ENCODE peak calls at places on chromosomes 1 and 21, in seven cellular contexts. M is WERI-Rb-1, H is A549, R is Peyer's patch, N is heart right ventricle, Y is stomach, Z is Panc1. U is an unnamed sample.

GRCh38 chr1:21050031-21050430 is 126.7 kb downstream of the EIF4G3 start:
- DNase-seq in Z (no peak), R (no peak), Y (no peak), N (no peak), H (no peak), M (no peak), U (no peak)

GRCh38 chr21:42030311-42030710 is 20.2 kb upstream of the ZBTB21 start:
- DNase-seq in N (no peak), Z (no peak), M (no peak), R (peak), H (no peak), Y (no peak), U (no peak)

GRCh38 chr1:69737527-69738176 is 169.9 kb downstream of the LRRC7 start:
- DNase-seq in Z (peak), Y (no peak), N (peak), H (peak), M (peak), R (no peak), U (no peak)

GRCh38 chr1:160061376-160062100 is 8.4 kb downstream of the KCNJ10 start:
- DNase-seq in H (no peak), M (no peak), R (no peak), Y (no peak), Z (no peak), N (no peak), U (peak)

GRCh38 chr1:153459655-153460054 is 796 bp downstream of the S100A7 start:
- DNase-seq in Z (no peak), R (no peak), M (no peak), H (no peak), Y (no peak), N (no peak), U (no peak)

GRCh38 chr1:44524180-44524579 is 119.1 kb downstream of the RNF220 start:
- DNase-seq in H (no peak), Y (no peak), M (no peak), N (no peak), Z (no peak), R (no peak), U (no peak)

GRCh38 chr21:25402134-25402957 is 204.9 kb downstream of the MRPL39 start:
- DNase-seq in Z (no peak), M (no peak), R (no peak), N (no peak), Y (no peak), H (no peak), U (no peak)

GRCh38 chr1:160625725-160626498 is 20.9 kb downstream of the SLAMF1 start:
- DNase-seq in R (no peak), Y (no peak), H (no peak), M (no peak), Z (no peak), N (no peak), U (no peak)

GRCh38 chr1:234602334-234603220 is 7.4 kb downstream of the IRF2BP2 start:
- DNase-seq in R (peak), Y (peak), Z (no peak), N (peak), M (no peak), H (peak), U (peak)

DNA sequence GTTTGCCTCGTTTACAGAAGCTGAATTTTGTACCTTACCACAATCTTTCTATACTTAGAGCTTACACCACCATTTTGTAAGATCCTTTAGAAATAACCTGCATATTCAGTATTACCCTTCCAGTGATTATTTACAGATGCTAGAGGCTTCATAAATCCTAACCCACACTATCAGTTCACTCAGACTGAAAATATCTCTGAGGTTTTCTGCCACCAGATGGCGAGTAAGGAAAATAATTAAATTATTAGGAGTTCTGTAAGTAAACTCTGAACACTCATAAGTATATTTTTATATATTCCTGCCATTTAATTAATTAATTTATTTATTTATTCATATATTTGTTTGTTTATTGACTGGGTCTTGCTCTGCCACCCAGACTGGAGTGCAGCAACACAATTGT is 1635.2 kb downstream of the PLA2G4A start:
- DNase-seq in N (no peak), M (no peak), R (no peak), Y (no peak), H (no peak), Z (no peak), U (no peak)
- TF ChIP-seq CTCF in N (no peak), M (no peak), R (no peak), Y (no peak), H (peak), Z (peak), U (no peak)

DNA sequence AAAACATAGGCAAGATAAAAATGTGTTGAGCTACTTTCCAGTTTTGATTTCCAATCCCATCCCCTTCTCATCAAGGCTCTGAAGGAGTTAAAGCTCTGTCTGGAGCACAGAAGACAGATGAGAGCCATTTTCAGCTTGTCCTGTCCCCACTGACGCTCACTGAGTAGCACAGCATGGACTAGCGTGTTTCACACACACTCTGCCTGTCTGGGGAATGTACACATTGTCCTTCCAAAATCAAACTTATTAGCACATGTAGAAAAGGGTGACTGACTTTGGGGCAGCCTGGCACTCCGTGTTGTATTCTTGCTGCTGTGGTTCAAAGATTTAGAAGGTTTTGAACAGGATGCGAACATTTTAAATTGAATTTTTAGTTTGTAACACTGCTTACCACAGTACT is 139.2 kb downstream of the NEK7 start:
- DNase-seq in M (no peak), N (no peak), R (no peak), H (no peak), Z (no peak), Y (no peak), U (no peak)
- H3K4me3 ChIP-seq in M (no peak), N (no peak), R (no peak), H (no peak), Z (no peak), Y (no peak), U (no peak)

DNA sequence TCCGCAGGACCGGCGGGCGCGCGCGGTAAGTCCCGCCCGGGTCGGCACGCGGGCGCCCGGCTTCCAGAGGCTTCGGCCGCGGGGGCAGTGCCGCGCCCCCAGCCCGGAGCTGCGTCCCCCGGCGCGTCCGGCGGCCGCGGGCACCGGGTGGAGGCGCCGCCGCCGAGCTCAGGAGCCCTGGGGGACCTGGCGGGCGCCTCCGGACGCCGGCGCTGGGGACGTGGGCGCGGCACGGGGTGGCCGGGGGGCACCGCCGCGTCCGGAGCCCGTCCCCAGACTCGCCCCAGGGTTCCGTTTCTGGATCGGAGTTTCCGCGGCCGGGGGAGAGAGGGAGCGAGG is 280 bp downstream of the NBL1 start:
- DNase-seq in R (no peak), Y (no peak), Z (no peak), M (no peak), N (no peak), H (no peak), U (no peak)
- H3K27ac ChIP-seq in R (peak), Y (peak), Z (peak), M (no peak), N (peak), H (peak), U (peak)

DNA sequence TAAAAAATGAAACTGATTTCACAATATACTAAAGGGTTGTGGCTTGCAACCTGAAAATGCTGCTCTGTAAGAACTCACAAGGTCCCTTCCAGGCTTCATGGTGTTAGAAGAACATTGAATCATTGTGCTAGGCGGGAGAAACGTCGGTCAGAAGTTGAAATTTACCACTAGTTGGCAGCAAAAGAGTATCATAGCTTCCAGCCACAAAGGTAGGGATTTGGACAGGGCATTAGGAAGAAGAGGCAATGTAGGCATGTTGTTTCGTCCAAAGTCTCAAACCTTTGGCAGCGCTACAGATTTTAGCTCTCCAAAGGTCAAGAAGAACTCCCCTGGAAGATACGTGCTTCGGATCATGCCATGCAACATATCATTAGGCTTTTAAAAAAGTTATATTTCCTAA is 62.5 kb upstream of the ZP4 start:
- DNase-seq in N (no peak), M (no peak), R (no peak), H (no peak), Z (no peak), Y (no peak), U (no peak)
- TF ChIP-seq CTCF in N (no peak), M (peak), R (no peak), H (no peak), Z (peak), Y (no peak), U (no peak)

GRCh38 chr1:198629610-198630009 is 9.2 kb upstream of the PTPRC start:
- DNase-seq in H (no peak), M (no peak), R (no peak), Z (no peak), N (no peak), Y (no peak), U (no peak)

GRCh38 chr1:198631292-198631691 is 7.5 kb upstream of the PTPRC start:
- DNase-seq in H (no peak), M (no peak), Z (no peak), Y (no peak), N (no peak), R (no peak), U (no peak)

GRCh38 chr1:198630863-198631262 is 8.0 kb upstream of the PTPRC start:
- DNase-seq in N (no peak), H (no peak), R (no peak), Y (no peak), Z (no peak), M (no peak), U (no peak)

GRCh38 chr1:198627436-198628063 is 11.3 kb upstream of the PTPRC start:
- DNase-seq in R (no peak), H (no peak), Z (no peak), Y (no peak), N (no peak), M (no peak), U (no peak)

GRCh38 chr1:198628064-198628455 is 10.8 kb upstream of the PTPRC start:
- DNase-seq in N (no peak), R (no peak), Z (no peak), Y (no peak), M (no peak), H (no peak), U (no peak)
- H3K4me3 ChIP-seq in N (no peak), R (no peak), Z (no peak), Y (no peak), M (no peak), H (no peak), U (no peak)

DNA sequence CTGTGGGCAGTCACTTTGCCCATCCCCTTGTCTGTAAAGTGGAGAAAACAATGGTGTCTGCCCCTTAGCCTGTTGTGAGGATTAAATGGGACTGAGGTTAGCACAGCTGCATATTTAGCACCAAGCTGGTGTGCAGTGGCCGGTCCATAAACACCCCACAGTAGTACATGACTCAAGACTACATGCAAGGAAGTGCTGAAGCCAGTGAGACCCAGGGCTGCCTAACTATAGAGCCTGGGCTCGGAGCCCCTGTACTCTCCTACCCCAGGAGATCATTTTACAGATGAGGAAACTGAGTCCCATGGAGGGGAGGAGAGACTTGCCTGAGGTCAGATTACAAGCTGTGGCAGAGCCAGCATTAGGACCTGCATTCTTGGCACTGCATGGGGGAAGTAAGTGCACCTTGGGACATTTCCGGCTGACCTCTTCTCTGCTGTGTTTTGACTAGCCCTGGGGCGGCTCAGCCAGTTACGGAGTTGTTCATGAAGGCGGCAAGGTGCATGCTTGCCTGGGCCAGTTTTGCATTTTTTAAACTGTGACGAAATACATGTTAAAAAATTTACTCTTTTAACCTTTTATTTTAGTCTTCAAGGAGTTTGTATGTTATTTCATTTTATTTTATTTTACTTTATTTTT is 3.2 kb downstream of the SERINC2 start:
- DNase-seq in Z (no peak), M (no peak), Y (peak), R (no peak), N (no peak), H (no peak), U (no peak)
- H3K27ac ChIP-seq in Z (no peak), M (no peak), Y (peak), R (no peak), N (no peak), H (no peak), U (no peak)